ENCODE peak calls at places on chromosome 5, in nine cellular contexts. Q is AG04450; A is epithelial cell of esophagus; C is prostate gland; O is body of pancreas; M is CD8-positive, alpha-beta T cell; J is transverse colon; Y is uterus; B is AG09309. I is an unnamed sample.

GRCh38 chr5:15574806-15575205 is 74.8 kb downstream of the FBXL7 start:
- DNase-seq in Y (no peak), C (no peak), Q (no peak), M (no peak), O (no peak), A (no peak), B (no peak), J (no peak), I (no peak)

GRCh38 chr5:115170128-115170923 is 618 bp upstream of the TRIM36 start:
- DNase-seq in C (no peak), Y (no peak), B (no peak), Q (no peak), J (no peak), A (no peak), M (no peak), O (no peak), I (peak)

GRCh38 chr5:109876941-109877669 is 187.4 kb downstream of the MAN2A1 start:
- DNase-seq in B (no peak), Y (no peak), A (peak), J (no peak), Q (no peak), M (no peak), O (no peak), C (no peak), I (no peak)

GRCh38 chr5:92886751-92887150 is 694.3 kb downstream of the NR2F1-AS1 start:
- DNase-seq in Y (no peak), J (no peak), B (no peak), C (no peak), Q (no peak), M (no peak), A (no peak), O (no peak), I (no peak)

GRCh38 chr5:76291305-76292077 is 111.6 kb upstream of the IQGAP2 start:
- DNase-seq in O (peak), B (no peak), A (peak), Y (no peak), J (no peak), C (peak), Q (no peak), M (no peak), I (no peak)

GRCh38 chr5:40962207-40962955 is 53.1 kb downstream of the C7 start:
- DNase-seq in O (no peak), J (no peak), B (no peak), C (no peak), Y (no peak), A (no peak), M (no peak), Q (no peak), I (no peak)

GRCh38 chr5:81856948-81857928 is 106.3 kb upstream of the SSBP2 start:
- DNase-seq in O (peak), A (peak), J (peak), C (peak), B (no peak), M (no peak), Q (no peak), Y (peak), I (no peak)

GRCh38 chr5:158869092-158869491 is 230.6 kb downstream of the EBF1 start:
- DNase-seq in Q (no peak), A (no peak), B (no peak), M (no peak), J (no peak), O (no peak), Y (no peak), C (no peak), I (peak)

GRCh38 chr5:181207214-181207959 is 2.4 kb upstream of the TRIM7 start:
- DNase-seq in C (no peak), Y (peak), A (peak), O (peak), M (no peak), B (peak), J (peak), Q (peak), I (peak)

GRCh38 chr5:99122976-99123375 is 194.2 kb upstream of the CHD1 start:
- DNase-seq in O (no peak), C (no peak), J (no peak), Y (no peak), A (peak), B (no peak), Q (no peak), M (no peak), I (no peak)

GRCh38 chr5:158589939-158590338 is 509.8 kb downstream of the EBF1 start:
- DNase-seq in M (no peak), Y (no peak), A (no peak), J (no peak), B (no peak), C (no peak), Q (no peak), O (no peak), I (no peak)

GRCh38 chr5:6503342-6503741 is 54.7 kb downstream of the UBE2QL1 start:
- DNase-seq in C (no peak), Y (no peak), Q (no peak), M (no peak), A (no peak), B (no peak), O (no peak), J (no peak), I (no peak)

GRCh38 chr5:76236684-76237083 is 153.5 kb downstream of the SV2C start:
- DNase-seq in B (no peak), Y (no peak), A (no peak), J (no peak), O (no peak), Q (no peak), C (no peak), M (no peak), I (no peak)

GRCh38 chr5:158117467-158118165 is 258.7 kb upstream of the CLINT1 start:
- DNase-seq in A (no peak), C (no peak), J (no peak), O (no peak), B (no peak), M (no peak), Y (no peak), Q (no peak), I (no peak)

GRCh38 chr5:59799668-59800374 is 93.7 kb downstream of the PDE4D start:
- DNase-seq in M (no peak), C (peak), Y (no peak), Q (no peak), B (no peak), A (peak), O (no peak), J (no peak), I (peak)

GRCh38 chr5:168123853-168124528 is 167.5 kb upstream of the WWC1 start:
- DNase-seq in C (no peak), B (no peak), Q (no peak), A (no peak), O (no peak), M (no peak), J (no peak), Y (no peak), I (no peak)

GRCh38 chr5:121630402-121630801 is 221.3 kb upstream of the FTMT start:
- DNase-seq in M (no peak), Q (no peak), J (no peak), A (peak), C (no peak), Y (no peak), B (no peak), O (no peak), I (no peak)
- TF ChIP-seq CTCF in M (no peak), Q (no peak), J (no peak), A (peak), C (peak), Y (no peak), B (peak), O (no peak), I (peak)

GRCh38 chr5:10866913-10867312 is 105.9 kb upstream of the DAP start:
- DNase-seq in M (no peak), B (no peak), C (no peak), O (no peak), Y (no peak), J (no peak), Q (no peak), A (no peak), I (no peak)

GRCh38 chr5:10860645-10861455 is 99.8 kb upstream of the DAP start:
- DNase-seq in B (no peak), O (no peak), Y (no peak), J (no peak), C (no peak), M (no peak), A (no peak), Q (peak), I (no peak)

GRCh38 chr5:10867408-10868303 is 106.6 kb upstream of the DAP start:
- DNase-seq in C (no peak), Q (no peak), M (no peak), J (no peak), B (no peak), O (no peak), A (no peak), Y (no peak), I (no peak)

GRCh38 chr5:10860196-10860543 is 99.1 kb upstream of the DAP start:
- DNase-seq in C (no peak), Q (no peak), J (no peak), A (no peak), Y (no peak), O (no peak), B (no peak), M (no peak), I (no peak)

GRCh38 chr5:10863763-10864383 is 102.8 kb upstream of the DAP start:
- DNase-seq in J (peak), Q (no peak), C (no peak), M (peak), A (peak), O (peak), B (no peak), Y (no peak), I (peak)
- TF ChIP-seq CTCF in J (peak), Q (peak), C (peak), M (peak), A (peak), O (peak), B (peak), Y (peak), I (peak)

GRCh38 chr5:95862636-95863382 is 40.3 kb upstream of the GLRX start:
- DNase-seq in C (no peak), J (no peak), Q (no peak), A (no peak), Y (no peak), M (no peak), B (no peak), O (no peak), I (no peak)

GRCh38 chr5:95863383-95863757 is 40.8 kb upstream of the GLRX start:
- DNase-seq in A (no peak), O (peak), C (no peak), J (no peak), Q (no peak), Y (peak), M (no peak), B (no peak), I (no peak)

GRCh38 chr5:95861221-95861857 is 38.8 kb upstream of the GLRX start:
- DNase-seq in M (no peak), Q (peak), O (peak), J (peak), Y (peak), B (peak), C (peak), A (peak), I (no peak)

GRCh38 chr5:95864456-95864855 is 41.9 kb upstream of the GLRX start:
- DNase-seq in M (no peak), O (no peak), J (no peak), A (peak), B (no peak), Q (no peak), C (no peak), Y (no peak), I (no peak)

GRCh38 chr5:95861858-95862561 is 39.5 kb upstream of the GLRX start:
- DNase-seq in Y (no peak), C (no peak), Q (no peak), J (no peak), O (peak), A (peak), B (peak), M (no peak), I (no peak)
- TF ChIP-seq CTCF in Y (no peak), C (no peak), Q (peak), J (no peak), O (no peak), A (no peak), B (peak), M (no peak), I (peak)

GRCh38 chr5:169160405-169160901 is 140.5 kb downstream of the SLIT3 start:
- DNase-seq in O (peak), Y (peak), M (no peak), B (no peak), C (no peak), Q (no peak), A (peak), J (no peak), I (no peak)
- TF ChIP-seq CTCF in O (peak), Y (no peak), M (no peak), B (peak), C (no peak), Q (no peak), A (no peak), J (no peak), I (peak)

GRCh38 chr5:60842859-60843692 is 993 bp downstream of the ELOVL7 start:
- DNase-seq in M (no peak), Y (no peak), O (peak), A (peak), B (no peak), C (peak), Q (no peak), J (peak), I (peak)

GRCh38 chr5:60846298-60846697 is 2.2 kb upstream of the ELOVL7 start:
- DNase-seq in J (no peak), Q (no peak), M (no peak), A (no peak), O (no peak), C (no peak), B (no peak), Y (no peak), I (no peak)

GRCh38 chr5:60844429-60844890 is 391 bp upstream of the ELOVL7 start:
- DNase-seq in M (no peak), A (peak), Y (no peak), Q (no peak), J (no peak), O (no peak), C (no peak), B (no peak), I (no peak)

GRCh38 chr5:60841361-60841760 is 2.7 kb downstream of the ELOVL7 start:
- DNase-seq in O (no peak), B (no peak), Q (no peak), C (no peak), M (no peak), Y (no peak), J (no peak), A (no peak), I (no peak)

DNA sequence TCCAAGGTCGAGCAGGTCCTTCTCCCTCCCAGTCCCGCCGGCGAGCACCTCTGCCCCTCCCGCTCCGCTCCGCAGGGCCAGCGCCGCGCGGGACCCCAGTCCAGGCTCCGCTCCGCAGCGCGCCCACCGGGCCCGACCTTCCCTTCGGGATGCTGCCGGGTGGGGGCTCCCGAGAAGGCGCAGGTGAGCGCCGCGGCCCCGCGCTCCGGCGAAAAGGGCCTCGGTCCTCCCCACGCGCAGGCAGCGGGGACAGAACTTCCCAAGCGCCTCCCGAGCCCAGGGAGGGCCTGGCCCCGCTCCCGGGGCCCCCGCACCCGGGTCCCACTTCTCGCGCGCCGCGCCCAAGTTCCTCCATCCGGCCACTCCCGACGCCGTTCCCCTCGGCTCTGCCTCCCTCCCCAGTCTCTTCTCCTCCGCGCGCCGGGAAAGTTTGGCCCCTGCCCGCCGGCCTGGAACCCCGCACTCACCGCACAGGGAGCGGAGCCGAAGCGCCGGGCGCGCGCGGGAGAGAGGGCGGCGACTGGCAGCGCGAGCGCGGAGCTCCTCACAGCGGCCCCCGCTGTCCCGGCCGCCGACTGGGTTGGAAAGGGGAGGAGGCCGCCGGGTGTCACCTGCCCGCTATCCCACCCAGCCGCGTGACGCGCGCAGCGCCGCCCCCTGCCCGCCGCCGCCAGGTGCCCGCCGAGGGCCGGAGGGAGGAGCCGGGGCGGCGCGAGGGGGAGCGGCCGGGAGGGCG is at the start of gene ELOVL7:
- DNase-seq in Y (peak), C (peak), J (peak), O (peak), Q (no peak), B (no peak), A (peak), M (no peak), I (peak)
- TF ChIP-seq CTCF in Y (peak), C (peak), J (no peak), O (peak), Q (peak), B (no peak), A (peak), M (no peak), I (peak)

GRCh38 chr5:163914911-163915310 is 409.5 kb downstream of the MAT2B start:
- DNase-seq in Y (no peak), Q (no peak), O (no peak), C (no peak), A (no peak), J (peak), M (no peak), B (no peak), I (no peak)

GRCh38 chr5:163916376-163916775 is 411.0 kb downstream of the MAT2B start:
- DNase-seq in Q (no peak), M (no peak), A (no peak), Y (no peak), J (peak), B (no peak), O (no peak), C (no peak), I (no peak)

GRCh38 chr5:163915481-163915961 is 410.1 kb downstream of the MAT2B start:
- DNase-seq in J (peak), M (no peak), O (no peak), B (no peak), Q (peak), A (no peak), C (no peak), Y (no peak), I (no peak)

GRCh38 chr5:163912023-163912422 is 406.6 kb downstream of the MAT2B start:
- DNase-seq in A (no peak), B (no peak), C (no peak), Q (no peak), Y (no peak), J (no peak), O (no peak), M (no peak), I (no peak)

DNA sequence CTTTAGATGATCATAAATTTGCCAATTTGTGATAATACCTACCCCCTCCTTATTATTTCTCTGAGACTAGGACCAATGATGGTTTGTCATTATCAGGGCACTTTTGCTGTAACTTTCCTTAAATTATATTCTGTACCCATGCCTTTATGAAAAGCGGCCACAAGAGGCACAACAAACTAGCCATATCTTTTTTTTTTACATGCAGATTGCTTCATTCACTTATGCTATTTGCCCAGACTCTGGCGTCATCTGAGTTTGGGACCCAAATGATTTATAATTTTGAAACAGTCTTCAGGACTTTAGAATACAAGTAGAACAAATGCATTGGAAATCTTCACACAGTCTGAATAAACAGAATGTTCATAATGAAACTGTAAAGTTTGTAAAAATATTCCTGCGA is 408.1 kb downstream of the MAT2B start:
- DNase-seq in A (no peak), C (no peak), M (no peak), O (no peak), Q (no peak), Y (no peak), J (no peak), B (no peak), I (no peak)
- TF ChIP-seq CTCF in A (no peak), C (no peak), M (no peak), O (no peak), Q (no peak), Y (no peak), J (no peak), B (peak), I (peak)

GRCh38 chr5:148586796-148587195 is 67.5 kb downstream of the HTR4 start:
- DNase-seq in J (no peak), Y (no peak), C (no peak), B (no peak), A (no peak), O (no peak), M (no peak), Q (no peak), I (no peak)
- TF ChIP-seq CTCF in J (no peak), Y (no peak), C (no peak), B (no peak), A (no peak), O (no peak), M (no peak), Q (no peak), I (no peak)

DNA sequence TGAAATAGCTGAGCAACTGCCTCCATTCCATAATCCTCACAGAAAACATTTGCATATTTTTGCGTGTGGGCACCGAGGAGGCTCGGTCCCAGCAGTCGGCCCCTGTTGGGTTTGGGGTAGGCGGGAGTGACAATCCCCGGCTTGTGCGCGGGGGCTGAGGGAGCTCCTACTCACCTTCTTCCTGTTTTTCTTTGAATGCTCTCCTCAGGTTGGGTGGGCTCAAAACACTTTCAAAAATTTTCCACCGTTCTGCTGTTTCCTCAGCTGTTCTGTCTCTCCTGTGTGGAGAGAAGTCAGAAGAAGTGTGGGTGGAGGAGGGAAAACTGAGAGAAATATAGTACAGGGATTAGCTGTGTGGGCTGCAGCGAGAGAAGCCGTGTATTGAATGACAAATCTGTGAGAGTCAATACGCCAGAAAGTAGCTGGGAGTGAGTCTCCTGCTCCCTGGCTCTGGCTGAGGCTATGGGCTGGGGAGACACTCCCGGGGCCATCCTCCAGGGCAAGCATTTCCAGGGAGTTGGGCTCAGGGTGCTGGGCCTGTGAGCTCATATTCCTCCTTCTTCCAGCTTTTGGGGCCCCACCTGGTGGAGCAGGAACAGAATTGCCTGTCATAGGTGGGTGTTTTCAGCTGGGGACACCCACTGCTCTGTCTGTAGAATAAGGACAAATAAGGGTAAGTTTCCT is 84.7 kb downstream of the CMYA5 start:
- DNase-seq in B (no peak), J (no peak), Y (no peak), Q (no peak), A (peak), C (no peak), O (no peak), M (no peak), I (peak)
- TF ChIP-seq CTCF in B (peak), J (no peak), Y (no peak), Q (peak), A (peak), C (peak), O (no peak), M (no peak), I (peak)

GRCh38 chr5:25863811-25864210 is 1174.6 kb downstream of the CDH9 start:
- DNase-seq in B (no peak), A (no peak), M (no peak), C (no peak), J (no peak), O (no peak), Q (no peak), Y (no peak), I (no peak)

GRCh38 chr5:25862276-25862675 is 1176.1 kb downstream of the CDH9 start:
- DNase-seq in J (no peak), C (no peak), Y (no peak), B (no peak), M (no peak), A (no peak), O (no peak), Q (no peak), I (no peak)

GRCh38 chr5:25858019-25858418 is 1180.4 kb downstream of the CDH9 start:
- DNase-seq in A (no peak), Q (no peak), O (no peak), J (no peak), M (no peak), B (no peak), C (no peak), Y (no peak), I (no peak)
- TF ChIP-seq CTCF in A (no peak), Q (no peak), O (no peak), J (no peak), M (no peak), B (no peak), C (no peak), Y (no peak), I (peak)

DNA sequence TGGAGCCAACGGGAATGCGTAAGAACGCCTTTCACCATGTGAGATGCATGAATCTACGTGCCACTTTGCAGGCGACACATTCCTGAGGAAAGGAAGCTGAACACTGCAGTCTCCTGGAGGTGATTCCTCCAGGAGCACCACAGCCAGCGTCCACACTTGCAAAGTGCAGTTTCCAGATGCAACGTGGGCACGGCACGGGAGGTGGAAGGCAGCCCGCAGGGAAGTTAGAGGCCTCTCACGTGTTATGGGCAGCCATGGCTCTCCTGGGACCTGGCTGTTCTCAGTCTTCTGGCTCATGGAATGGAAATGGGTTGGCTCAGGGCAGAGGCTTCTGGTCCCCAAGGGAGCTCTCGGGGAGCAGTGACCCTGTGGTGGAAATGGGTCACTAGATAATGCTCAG is 381.0 kb upstream of the IRX4 start:
- DNase-seq in Y (no peak), M (no peak), B (no peak), O (no peak), J (no peak), Q (no peak), A (no peak), C (no peak), I (no peak)
- TF ChIP-seq CTCF in Y (no peak), M (no peak), B (no peak), O (no peak), J (no peak), Q (no peak), A (no peak), C (no peak), I (no peak)

I was measured in neural crest cell.